ENCODE peak calls at places on chromosomes 13 and 19, in six cellular contexts. U is endodermal cell, M is tibial artery, E is DND-41, P is transverse colon, S is SK-N-SH. O is an unnamed sample. For H3K4me1, the result is how much of the 10 kb centered on the place peaks cover.

GRCh38 chr19:10007366-10007765 is 2.9 kb downstream of the COL5A3 start:
- DNase-seq in E (no peak), M (peak), U (no peak), S (peak), P (no peak), O (no peak)

GRCh38 chr19:7391218-7391670 is 42.5 kb downstream of the ARHGEF18 start:
- DNase-seq in S (no peak), P (peak), E (no peak), U (no peak), M (no peak), O (no peak)

GRCh38 chr19:53958168-53958571 is 4.6 kb upstream of the CACNG8 start:
- DNase-seq in U (peak), E (no peak), S (peak), M (no peak), P (no peak), O (no peak)

GRCh38 chr19:47260476-47260875 is 4.2 kb downstream of the CCDC9 start:
- DNase-seq in U (no peak), S (no peak), P (no peak), E (no peak), M (no peak), O (no peak)

GRCh38 chr13:110005563-110005962 is 219.2 kb upstream of the IRS2 start:
- DNase-seq in U (no peak), M (no peak), S (no peak), P (no peak), E (no peak), O (no peak)

GRCh38 chr19:29784598-29785223 is 27.1 kb upstream of the CCNE1 start:
- DNase-seq in S (no peak), M (no peak), E (no peak), U (no peak), P (no peak), O (no peak)

GRCh38 chr13:41668130-41668757 is 210.9 kb downstream of the RGCC start:
- DNase-seq in U (peak), P (peak), E (peak), S (peak), M (peak), O (peak)

GRCh38 chr13:37889102-37889501 is 19.5 kb upstream of the TRPC4 start:
- DNase-seq in M (no peak), S (no peak), P (no peak), E (no peak), U (no peak), O (no peak)

GRCh38 chr19:1746401-1747284 is 6.7 kb upstream of the ONECUT3 start:
- DNase-seq in S (no peak), U (peak), E (no peak), P (no peak), M (no peak), O (peak)

GRCh38 chr13:98816406-98816805 is 63.9 kb upstream of the SLC15A1 start:
- DNase-seq in U (no peak), S (no peak), M (no peak), P (no peak), E (no peak), O (no peak)

GRCh38 chr13:106569233-106570095 is 1.5 kb upstream of the ARGLU1 start:
- DNase-seq in P (no peak), U (no peak), M (no peak), E (no peak), S (no peak), O (no peak)

GRCh38 chr13:52599037-52599852 is 43.0 kb upstream of the HNRNPA1L2 start:
- DNase-seq in M (no peak), U (no peak), S (no peak), P (no peak), E (no peak), O (no peak)

GRCh38 chr19:49932731-49933131 is 3.4 kb upstream of the NUP62 start:
- DNase-seq in P (no peak), E (peak), S (no peak), U (no peak), M (no peak), O (no peak)

GRCh38 chr13:51557875-51558604 is 26.2 kb upstream of the WDFY2 start:
- DNase-seq in P (no peak), E (no peak), U (no peak), M (no peak), S (no peak), O (no peak)

GRCh38 chr13:79562557-79562956 is 81.6 kb downstream of the NDFIP2 start:
- DNase-seq in P (no peak), E (no peak), U (no peak), M (no peak), S (no peak), O (no peak)

GRCh38 chr13:67120872-67121531 is 109.1 kb downstream of the PCDH9 start:
- DNase-seq in E (no peak), U (no peak), S (no peak), M (no peak), P (no peak), O (no peak)

GRCh38 chr19:2355168-2356035 is 4.7 kb upstream of the TMPRSS9 start:
- DNase-seq in E (peak), M (no peak), P (no peak), U (peak), S (no peak), O (no peak)

GRCh38 chr13:73335226-73335625 is 276.4 kb downstream of the KLF5 start:
- DNase-seq in P (no peak), U (no peak), S (no peak), E (no peak), M (no peak), O (no peak)

GRCh38 chr19:18392417-18392816 is 5.0 kb downstream of the LRRC25 start:
- DNase-seq in E (no peak), U (no peak), M (peak), S (no peak), P (peak), O (no peak)

GRCh38 chr13:99150575-99151370 is 49.9 kb upstream of the UBAC2 start:
- DNase-seq in M (no peak), S (no peak), U (no peak), P (no peak), E (no peak), O (no peak)

GRCh38 chr19:47505506-47505905 is 9.4 kb downstream of the NAPA start:
- DNase-seq in M (no peak), P (no peak), U (no peak), S (no peak), E (no peak), O (no peak)

GRCh38 chr19:56839665-56840451 is 668 bp downstream of the PEG3 start:
- DNase-seq in E (no peak), M (peak), S (peak), U (no peak), P (peak), O (no peak)

GRCh38 chr19:45498411-45499195 is at the start of gene PPM1N:
- DNase-seq in U (peak), E (peak), P (no peak), S (no peak), M (no peak), O (no peak)

GRCh38 chr13:98143157-98143553 is 261 bp downstream of the FARP1 start:
- DNase-seq in U (peak), E (no peak), S (peak), M (peak), P (no peak), O (no peak)

GRCh38 chr13:75908137-75908536 is 272.0 kb downstream of the LMO7 start:
- DNase-seq in P (no peak), M (no peak), U (no peak), E (no peak), S (no peak), O (no peak)

GRCh38 chr13:99871249-99871898 is 100.2 kb downstream of the ZIC5 start:
- DNase-seq in P (no peak), S (no peak), M (no peak), E (no peak), U (peak), O (no peak)

GRCh38 chr19:45767410-45767880 is 1.6 kb downstream of the SIX5 start:
- DNase-seq in U (peak), S (no peak), P (peak), M (peak), E (no peak), O (peak)

GRCh38 chr19:6252066-6252465 is 27.7 kb downstream of the MLLT1 start:
- DNase-seq in E (no peak), S (no peak), M (no peak), U (no peak), P (no peak), O (no peak)

GRCh38 chr19:38665950-38666661 is 18.7 kb downstream of the ACTN4 start:
- DNase-seq in E (no peak), S (no peak), P (peak), M (peak), U (peak), O (peak)

GRCh38 chr19:1520203-1520780 is 3.6 kb upstream of the PLK5 start:
- DNase-seq in E (no peak), M (no peak), S (no peak), U (no peak), P (no peak), O (peak)

GRCh38 chr13:26327905-26328304 is 74.0 kb downstream of the CDK8 start:
- DNase-seq in P (no peak), M (no peak), S (no peak), E (no peak), U (no peak), O (peak)

GRCh38 chr13:33637978-33638743 is 179.8 kb upstream of the RFC3 start:
- DNase-seq in E (no peak), M (no peak), U (no peak), S (no peak), P (no peak), O (no peak)

GRCh38 chr13:20057963-20058362 is 99.4 kb downstream of the ZMYM2 start:
- DNase-seq in U (no peak), P (no peak), M (no peak), E (no peak), S (no peak), O (no peak)

GRCh38 chr19:12872941-12873890 is 8.0 kb downstream of the DNASE2 start:
- DNase-seq in E (peak), M (peak), P (peak), S (peak), U (peak), O (peak)

GRCh38 chr13:48542581-48543341 is 9.9 kb upstream of the RCBTB2 start:
- DNase-seq in E (peak), S (no peak), M (peak), P (peak), U (peak), O (no peak)

GRCh38 chr19:43784981-43785808 is 4.4 kb upstream of the KCNN4 start:
- DNase-seq in E (peak), M (no peak), P (peak), S (peak), U (peak), O (peak)

GRCh38 chr13:52127378-52127777 is 1.5 kb downstream of the NEK5 start:
- DNase-seq in M (no peak), E (no peak), U (no peak), S (no peak), P (no peak), O (no peak)

GRCh38 chr19:41588497-41589209 is 12.7 kb downstream of the CEACAM21 start:
- DNase-seq in U (peak), M (no peak), P (no peak), S (no peak), E (peak), O (no peak)

DNA sequence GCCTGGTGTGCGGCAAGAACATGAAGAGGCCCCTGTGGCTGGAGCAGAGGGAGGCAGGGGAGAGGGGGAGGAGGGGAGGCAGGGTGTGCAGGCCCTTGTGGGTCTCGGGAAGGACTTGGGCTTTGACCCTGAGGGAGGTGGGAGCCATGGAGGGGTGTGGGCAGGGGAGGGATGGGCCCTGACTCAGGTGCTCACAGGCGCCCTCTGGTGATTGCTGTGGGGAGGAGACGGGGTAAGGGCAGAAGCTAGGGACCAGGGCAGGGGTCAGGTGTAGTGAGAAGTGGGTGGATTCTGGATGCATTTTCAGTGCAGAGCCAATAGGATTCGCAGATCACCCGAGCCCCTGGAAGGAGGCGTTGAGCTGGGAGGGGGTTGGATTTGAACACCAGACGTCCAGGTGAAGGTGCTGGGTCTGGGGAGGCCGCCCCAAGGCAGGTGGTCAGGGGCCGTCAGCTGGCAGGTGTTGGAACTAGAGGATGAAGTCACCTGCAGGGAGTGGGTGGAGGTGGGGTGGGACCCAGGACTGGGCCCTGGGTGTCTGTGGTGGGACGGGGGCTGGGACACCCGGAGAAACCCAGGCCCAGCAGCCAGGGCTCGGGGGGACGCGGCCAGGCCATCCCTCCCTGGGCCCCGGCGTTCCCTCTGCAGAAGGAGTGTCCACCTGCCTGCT is 185.4 kb downstream of the KDM4B start:
- DNase-seq in E (peak), S (peak), U (peak), P (peak), M (no peak), O (peak)
- TF ChIP-seq CTCF in E (peak), S (peak), U (peak), P (peak), M (no peak), O (peak)

GRCh38 chr13:45040626-45041025 is 51.3 kb downstream of the GPALPP1 start:
- DNase-seq in E (no peak), U (no peak), M (no peak), S (no peak), P (no peak), O (no peak)

GRCh38 chr13:45040173-45040572 is 50.8 kb downstream of the GPALPP1 start:
- DNase-seq in S (no peak), M (no peak), P (no peak), E (no peak), U (no peak), O (no peak)

GRCh38 chr13:45046445-45046844 is 57.1 kb downstream of the GPALPP1 start:
- DNase-seq in P (no peak), E (no peak), S (no peak), U (peak), M (no peak), O (no peak)

GRCh38 chr13:45047394-45048328 is 58.3 kb downstream of the GPALPP1 start:
- DNase-seq in M (peak), S (peak), E (peak), P (peak), U (peak), O (peak)

DNA sequence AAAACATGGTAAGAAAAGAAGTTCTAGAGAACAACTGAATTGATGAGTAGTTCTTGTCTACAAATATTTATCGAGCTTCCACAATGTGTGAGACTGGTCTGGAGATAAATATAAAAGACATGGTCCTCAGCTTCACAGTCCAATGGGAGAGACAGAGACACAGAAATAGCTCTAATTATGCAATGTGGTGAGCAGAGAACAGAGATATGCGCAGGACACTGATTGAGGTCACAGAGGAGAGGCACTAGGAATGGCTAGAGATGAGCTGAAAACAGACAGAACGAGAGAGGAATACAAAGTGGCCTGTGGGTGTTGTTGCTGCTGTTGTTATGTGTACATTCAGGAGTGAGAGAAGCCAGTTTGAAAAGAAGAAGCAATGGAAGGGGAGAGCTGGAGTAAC is 53.2 kb downstream of the GPALPP1 start:
- DNase-seq in S (no peak), E (no peak), P (no peak), M (no peak), U (no peak), O (no peak)
- H3K4me1 ChIP-seq in S (under half), E (under half), P (under half), M (under half), U (under half), O (under half)

DNA sequence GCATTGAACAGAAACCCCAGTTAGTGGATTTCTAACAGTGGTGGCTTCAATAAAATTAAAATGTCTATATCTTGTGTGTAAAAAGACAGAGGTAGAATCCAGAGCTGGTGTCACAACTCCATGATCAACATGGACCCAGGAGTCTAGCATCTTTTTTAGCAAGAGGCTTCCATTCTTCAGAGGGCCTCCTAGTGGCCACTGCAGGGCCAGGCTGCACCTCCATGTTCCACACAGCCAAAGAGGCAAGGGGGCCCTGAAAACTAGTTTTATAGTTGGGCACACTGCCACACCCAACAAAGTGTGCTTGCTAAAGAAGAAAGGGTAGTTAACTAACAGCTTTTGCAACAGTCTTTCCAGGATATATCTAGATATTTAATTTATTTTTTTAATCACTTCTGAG is 12.9 kb downstream of the N4BP2L1 start:
- DNase-seq in P (peak), S (peak), U (peak), M (no peak), E (peak), O (peak)
- TF ChIP-seq CTCF in P (peak), S (peak), U (peak), M (no peak), E (peak), O (peak)

DNA sequence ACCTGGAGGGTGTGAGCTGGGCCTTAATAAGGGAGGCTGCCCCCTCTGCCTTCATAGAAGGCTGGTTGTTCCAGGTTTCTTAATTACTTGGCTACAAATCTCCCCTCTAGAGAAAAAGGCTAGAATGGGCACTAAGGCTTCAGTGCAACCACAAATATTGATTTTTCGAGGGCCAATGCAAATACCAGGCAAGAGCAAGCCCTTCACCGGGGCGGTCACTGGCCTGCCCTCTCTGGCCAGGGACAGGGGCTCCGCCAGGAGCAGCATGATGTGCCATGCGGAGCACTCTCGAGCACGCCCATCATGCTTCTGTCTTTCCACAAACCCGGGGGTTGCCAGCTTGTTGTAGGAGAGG is 127.8 kb upstream of the SPACA7 start:
- DNase-seq in E (no peak), P (no peak), U (no peak), M (no peak), S (no peak), O (no peak)
- H3K4me1 ChIP-seq in E (under half), P (under half), U (under half), M (under half), S (under half), O (under half)